ENCODE peak calls at places on chromosome 14, in five cellular contexts. One of them, this sample, is unnamed.

GRCh38 chr14:88621090-88621489 is 58.3 kb downstream of the ZC3H14 start:
- DNase-seq in K562: no peak
- DNase-seq in HepG2: no peak
- DNase-seq in HCT116: no peak
- DNase-seq in SK-N-SH: no peak
- DNase-seq in this sample: no peak

GRCh38 chr14:71554323-71554722 is 377.9 kb upstream of the RGS6 start:
- DNase-seq in SK-N-SH: no peak
- DNase-seq in HCT116: no peak
- DNase-seq in K562: no peak
- DNase-seq in HepG2: no peak
- DNase-seq in this sample: no peak

GRCh38 chr14:26522985-26523384 is 74.8 kb downstream of the NOVA1 start:
- DNase-seq in K562: no peak
- DNase-seq in SK-N-SH: no peak
- DNase-seq in HCT116: no peak
- DNase-seq in HepG2: no peak
- DNase-seq in this sample: no peak

GRCh38 chr14:22630486-22630885 is 13.7 kb downstream of the OR6J1 start:
- DNase-seq in HepG2: no peak
- DNase-seq in HCT116: no peak
- DNase-seq in K562: no peak
- DNase-seq in SK-N-SH: no peak
- DNase-seq in this sample: no peak

GRCh38 chr14:93811611-93812010 is 23.3 kb upstream of the PRIMA1 start:
- DNase-seq in K562: no peak
- DNase-seq in SK-N-SH: no peak
- DNase-seq in HCT116: no peak
- DNase-seq in HepG2: no peak
- DNase-seq in this sample: no peak

GRCh38 chr14:58638231-58639205 is 756 bp downstream of the DACT1 start:
- DNase-seq in K562: no peak
- DNase-seq in HCT116: no peak
- DNase-seq in SK-N-SH: peak; percentile 58
- DNase-seq in HepG2: no peak
- DNase-seq in this sample: no peak

GRCh38 chr14:100145682-100146464 is 13.6 kb downstream of the DEGS2 start:
- DNase-seq in SK-N-SH: no peak
- DNase-seq in HCT116: no peak
- DNase-seq in HepG2: no peak
- DNase-seq in K562: no peak
- DNase-seq in this sample: no peak

GRCh38 chr14:93231129-93231979 is 24.3 kb downstream of the UBR7 start:
- DNase-seq in HepG2: no peak
- DNase-seq in K562: no peak
- DNase-seq in SK-N-SH: peak; percentile 95
- DNase-seq in HCT116: no peak
- DNase-seq in this sample: peak; percentile 61

GRCh38 chr14:105211758-105212089 is 30.6 kb upstream of the NUDT14 start:
- DNase-seq in SK-N-SH: no peak
- DNase-seq in K562: no peak
- DNase-seq in HepG2: no peak
- DNase-seq in HCT116: no peak
- DNase-seq in this sample: no peak
- TF ChIP-seq JUND in SK-N-SH: no peak
- TF ChIP-seq JUND in K562: no peak
- TF ChIP-seq JUND in HepG2: no peak
- TF ChIP-seq JUND in HCT116: no peak
- TF ChIP-seq JUND in this sample: no peak

GRCh38 chr14:70188608-70189540 is at the start of gene SLC8A3:
- DNase-seq in HepG2: no peak
- DNase-seq in HCT116: no peak
- DNase-seq in K562: no peak
- DNase-seq in SK-N-SH: peak; percentile 85
- DNase-seq in this sample: peak; percentile 28
- TF ChIP-seq JUND in HepG2: no peak
- TF ChIP-seq JUND in HCT116: no peak
- TF ChIP-seq JUND in K562: no peak
- TF ChIP-seq JUND in SK-N-SH: no peak
- TF ChIP-seq JUND in this sample: no peak

DNA sequence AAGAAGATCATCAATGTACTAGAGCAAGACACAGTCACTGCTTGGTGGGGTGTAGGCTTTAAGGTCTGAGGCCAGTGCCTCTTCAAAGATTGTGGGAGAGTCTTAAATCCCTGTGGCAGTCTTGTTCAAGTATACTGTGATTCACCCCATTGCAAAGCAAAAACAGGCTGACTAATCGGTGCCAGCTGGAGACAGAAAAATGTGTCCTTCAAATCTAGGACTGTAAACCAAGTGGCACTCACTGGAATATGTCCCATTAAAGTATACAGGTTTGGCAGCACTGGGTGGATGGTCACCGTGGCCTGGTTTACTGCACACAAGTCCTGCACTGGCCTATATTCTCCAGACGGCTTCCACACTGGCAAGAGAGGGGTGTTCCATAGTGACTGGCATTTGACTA is 1315.3 kb downstream of the TMEM121 start:
- DNase-seq in K562: no peak
- DNase-seq in HepG2: no peak
- DNase-seq in SK-N-SH: no peak
- DNase-seq in HCT116: no peak
- DNase-seq in this sample: peak; percentile 30
- TF ChIP-seq JUND in K562: no peak
- TF ChIP-seq JUND in HepG2: no peak
- TF ChIP-seq JUND in SK-N-SH: peak; percentile 16
- TF ChIP-seq JUND in HCT116: no peak
- TF ChIP-seq JUND in this sample: no peak

GRCh38 chr14:95664046-95664445 is 22.2 kb upstream of the TCL1B start:
- DNase-seq in HCT116: no peak
- DNase-seq in SK-N-SH: no peak
- DNase-seq in K562: no peak
- DNase-seq in HepG2: no peak
- DNase-seq in this sample: no peak
- TF ChIP-seq JUND in HCT116: no peak
- TF ChIP-seq JUND in SK-N-SH: no peak
- TF ChIP-seq JUND in K562: no peak
- TF ChIP-seq JUND in HepG2: no peak
- TF ChIP-seq JUND in this sample: no peak

GRCh38 chr14:68518910-68519686 is 273.8 kb downstream of the ZFP36L1 start:
- DNase-seq in HCT116: no peak
- DNase-seq in HepG2: no peak
- DNase-seq in K562: no peak
- DNase-seq in SK-N-SH: no peak
- DNase-seq in this sample: no peak

GRCh38 chr14:68521557-68521901 is 271.3 kb downstream of the ZFP36L1 start:
- DNase-seq in K562: no peak
- DNase-seq in HCT116: no peak
- DNase-seq in HepG2: peak; percentile 70
- DNase-seq in SK-N-SH: no peak
- DNase-seq in this sample: no peak

GRCh38 chr14:68521952-68522509 is 270.8 kb downstream of the ZFP36L1 start:
- DNase-seq in HepG2: no peak
- DNase-seq in HCT116: no peak
- DNase-seq in SK-N-SH: no peak
- DNase-seq in K562: no peak
- DNase-seq in this sample: no peak

GRCh38 chr14:68519788-68520187 is 273.1 kb downstream of the ZFP36L1 start:
- DNase-seq in HCT116: no peak
- DNase-seq in K562: no peak
- DNase-seq in SK-N-SH: no peak
- DNase-seq in HepG2: no peak
- DNase-seq in this sample: no peak

GRCh38 chr14:68520637-68521556 is 272.0 kb downstream of the ZFP36L1 start:
- DNase-seq in HCT116: peak; percentile 81
- DNase-seq in K562: no peak
- DNase-seq in SK-N-SH: no peak
- DNase-seq in HepG2: peak; percentile 86
- DNase-seq in this sample: peak; percentile 38
- TF ChIP-seq JUND in HCT116: peak; percentile 90
- TF ChIP-seq JUND in K562: no peak
- TF ChIP-seq JUND in SK-N-SH: no peak
- TF ChIP-seq JUND in HepG2: peak; percentile 88
- TF ChIP-seq JUND in this sample: peak; percentile 66

DNA sequence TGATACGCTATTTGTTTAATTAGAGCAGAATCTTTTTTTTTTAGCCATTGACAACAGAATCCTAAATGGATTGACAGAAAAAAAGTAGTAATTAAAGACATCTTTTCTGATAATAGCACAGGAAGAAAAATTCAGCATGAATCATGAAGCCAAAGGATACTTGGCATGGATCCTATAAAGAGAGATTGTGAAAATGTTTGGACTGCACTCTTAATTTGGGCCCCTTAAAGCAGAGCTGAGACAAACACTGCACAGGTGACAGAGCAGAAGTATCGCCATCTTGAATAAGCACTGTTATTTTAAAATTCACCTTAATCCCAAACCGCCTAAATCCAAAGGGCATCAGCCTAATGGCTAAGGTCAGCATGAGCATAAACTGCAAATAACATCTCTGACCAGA is 48.8 kb upstream of the SEL1L start:
- DNase-seq in HepG2: no peak
- DNase-seq in SK-N-SH: no peak
- DNase-seq in HCT116: no peak
- DNase-seq in K562: no peak
- DNase-seq in this sample: no peak
- TF ChIP-seq JUND in HepG2: no peak
- TF ChIP-seq JUND in SK-N-SH: no peak
- TF ChIP-seq JUND in HCT116: no peak
- TF ChIP-seq JUND in K562: no peak
- TF ChIP-seq JUND in this sample: no peak

DNA sequence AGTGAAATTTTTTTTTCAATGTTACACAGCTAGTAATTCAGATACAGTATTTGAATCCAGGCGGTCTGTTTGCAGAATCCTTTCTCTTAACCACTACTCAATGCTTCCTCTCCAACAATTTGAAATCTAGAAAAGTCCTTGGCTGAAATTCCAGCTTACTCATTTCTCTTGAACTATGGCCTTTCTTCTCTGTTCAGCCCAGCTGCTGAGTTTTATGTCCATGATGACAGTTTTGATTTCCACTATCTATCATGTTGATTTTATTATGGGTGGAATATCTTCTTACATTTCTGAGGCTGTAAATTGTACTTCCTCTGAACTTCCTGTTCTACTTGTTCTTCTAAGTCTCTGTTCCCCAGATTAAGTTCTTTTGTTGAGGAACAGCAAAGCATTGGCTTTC is 315.3 kb downstream of the DIO2 start:
- DNase-seq in HepG2: no peak
- DNase-seq in SK-N-SH: no peak
- DNase-seq in HCT116: no peak
- DNase-seq in K562: no peak
- DNase-seq in this sample: no peak
- TF ChIP-seq JUND in HepG2: no peak
- TF ChIP-seq JUND in SK-N-SH: no peak
- TF ChIP-seq JUND in HCT116: no peak
- TF ChIP-seq JUND in K562: no peak
- TF ChIP-seq JUND in this sample: no peak

DNA sequence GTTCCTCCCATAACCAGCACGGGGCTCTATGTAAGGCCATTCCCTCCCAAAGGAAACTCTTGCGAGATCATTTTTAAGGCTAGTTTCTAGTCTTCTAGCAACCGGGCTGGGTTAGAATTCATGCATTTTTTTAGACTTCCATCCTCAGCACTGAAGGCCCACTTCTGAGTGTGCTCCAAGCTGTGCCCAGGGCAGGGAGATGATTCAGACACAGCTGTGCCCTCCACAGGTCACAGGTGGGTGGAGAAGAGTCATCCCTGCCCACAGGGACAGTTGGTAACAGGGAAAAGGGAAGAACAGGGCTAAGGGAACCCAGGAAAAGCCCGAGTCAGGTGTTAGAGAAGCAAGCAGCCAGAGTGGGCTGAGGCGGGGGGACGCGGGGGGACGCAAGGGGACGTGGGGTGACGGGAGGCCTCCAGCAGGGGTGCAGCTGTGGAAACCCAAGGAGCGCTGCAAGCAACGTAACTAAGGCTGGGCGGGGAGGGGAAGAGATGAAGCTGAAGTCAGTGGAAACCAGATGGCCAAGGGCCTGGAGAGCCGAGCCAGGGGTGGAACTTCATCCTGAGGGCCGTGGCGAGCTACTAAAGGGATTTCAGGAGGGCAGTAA is 27.2 kb upstream of the PPP2R5C start:
- DNase-seq in SK-N-SH: no peak
- DNase-seq in HepG2: no peak
- DNase-seq in HCT116: no peak
- DNase-seq in K562: no peak
- DNase-seq in this sample: no peak
- TF ChIP-seq JUND in SK-N-SH: no peak
- TF ChIP-seq JUND in HepG2: no peak
- TF ChIP-seq JUND in HCT116: peak; percentile 19
- TF ChIP-seq JUND in K562: no peak
- TF ChIP-seq JUND in this sample: no peak

DNA sequence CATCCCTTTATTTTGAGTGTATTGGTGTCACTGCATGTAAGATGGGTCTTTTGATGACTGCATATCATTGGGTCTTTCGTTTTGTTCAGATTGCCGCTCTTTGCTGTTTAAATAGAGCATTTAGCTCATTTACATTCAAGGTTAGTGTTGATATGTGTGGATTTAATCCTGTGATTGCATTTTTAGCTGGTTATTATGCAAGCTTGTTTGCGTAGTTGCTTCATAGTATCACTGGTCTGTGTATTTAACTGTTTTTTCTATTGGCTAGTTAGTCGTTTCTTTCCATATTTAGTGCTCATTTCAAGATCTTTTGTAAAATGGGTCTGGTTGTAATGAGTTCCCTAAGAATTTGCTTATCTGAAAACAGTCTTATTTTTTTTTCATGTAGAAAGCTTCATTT is 1170.6 kb upstream of the SEL1L start:
- DNase-seq in HCT116: no peak
- DNase-seq in HepG2: no peak
- DNase-seq in SK-N-SH: no peak
- DNase-seq in K562: no peak
- DNase-seq in this sample: no peak
- TF ChIP-seq JUND in HCT116: no peak
- TF ChIP-seq JUND in HepG2: no peak
- TF ChIP-seq JUND in SK-N-SH: no peak
- TF ChIP-seq JUND in K562: no peak
- TF ChIP-seq JUND in this sample: no peak

GRCh38 chr14:97420211-97420610 is 623.0 kb downstream of the VRK1 start:
- DNase-seq in K562: no peak
- DNase-seq in HepG2: no peak
- DNase-seq in SK-N-SH: no peak
- DNase-seq in HCT116: no peak
- DNase-seq in this sample: no peak
- TF ChIP-seq JUND in K562: no peak
- TF ChIP-seq JUND in HepG2: no peak
- TF ChIP-seq JUND in SK-N-SH: no peak
- TF ChIP-seq JUND in HCT116: no peak
- TF ChIP-seq JUND in this sample: no peak

This sample was measured in T47D.